ENCODE peak calls at places on chromosomes 5 and 9, in four cellular contexts. One of them, this sample, is unnamed.
A peak's percentile ranks its signal among the peaks of the same experiment; 100 is the strongest.

GRCh38 chr5:80229902-80230255 is 26.0 kb downstream of the SERINC5 start:
- DNase-seq in spleen: no peak
- DNase-seq in HCT116: no peak
- DNase-seq in heart left ventricle: no peak
- DNase-seq in this sample: no peak

GRCh38 chr5:42089705-42090104 is 164.6 kb downstream of the FBXO4 start:
- DNase-seq in spleen: no peak
- DNase-seq in HCT116: no peak
- DNase-seq in heart left ventricle: no peak
- DNase-seq in this sample: no peak

GRCh38 chr5:144024601-144025000 is 145.9 kb downstream of the YIPF5 start:
- DNase-seq in spleen: no peak
- DNase-seq in HCT116: no peak
- DNase-seq in heart left ventricle: no peak
- DNase-seq in this sample: no peak

GRCh38 chr9:132591244-132591643 is 8.8 kb downstream of the BARHL1 start:
- DNase-seq in spleen: no peak
- DNase-seq in HCT116: no peak
- DNase-seq in heart left ventricle: no peak
- DNase-seq in this sample: no peak

GRCh38 chr5:96734871-96735325 is 72.7 kb downstream of the CAST start:
- DNase-seq in spleen: no peak
- DNase-seq in HCT116: no peak
- DNase-seq in heart left ventricle: no peak
- DNase-seq in this sample: no peak

GRCh38 chr9:109014267-109015025 is 1.1 kb upstream of the CTNNAL1 start:
- DNase-seq in spleen: peak; percentile 74
- DNase-seq in HCT116: no peak
- DNase-seq in heart left ventricle: no peak
- DNase-seq in this sample: peak; percentile 5

GRCh38 chr5:150160448-150161069 is 4.9 kb upstream of the PDGFRB start:
- DNase-seq in spleen: no peak
- DNase-seq in HCT116: no peak
- DNase-seq in heart left ventricle: no peak
- DNase-seq in this sample: no peak

GRCh38 chr5:74934949-74935751 is 69.0 kb upstream of the FAM169A start:
- DNase-seq in spleen: no peak
- DNase-seq in HCT116: peak; percentile 38
- DNase-seq in heart left ventricle: no peak
- DNase-seq in this sample: peak; percentile 32

GRCh38 chr5:151002250-151002649 is 18.1 kb upstream of the GPX3 start:
- DNase-seq in spleen: no peak
- DNase-seq in HCT116: peak; percentile 28
- DNase-seq in heart left ventricle: no peak
- DNase-seq in this sample: no peak

GRCh38 chr5:1720396-1721110 is 79.1 kb downstream of the MRPL36 start:
- DNase-seq in spleen: no peak
- DNase-seq in HCT116: no peak
- DNase-seq in heart left ventricle: no peak
- DNase-seq in this sample: no peak

GRCh38 chr9:92615790-92616189 is 54.1 kb downstream of the IPPK start:
- DNase-seq in spleen: no peak
- DNase-seq in HCT116: no peak
- DNase-seq in heart left ventricle: no peak
- DNase-seq in this sample: no peak

GRCh38 chr5:169797577-169797976 is 160.5 kb downstream of the DOCK2 start:
- DNase-seq in spleen: no peak
- DNase-seq in HCT116: no peak
- DNase-seq in heart left ventricle: no peak
- DNase-seq in this sample: no peak

GRCh38 chr9:135797507-135798302 is 95.7 kb downstream of the KCNT1 start:
- DNase-seq in spleen: no peak
- DNase-seq in HCT116: peak; percentile 24
- DNase-seq in heart left ventricle: peak; percentile 56
- DNase-seq in this sample: no peak

GRCh38 chr5:68320094-68320986 is 104.8 kb downstream of the PIK3R1 start:
- DNase-seq in spleen: no peak
- DNase-seq in HCT116: no peak
- DNase-seq in heart left ventricle: no peak
- DNase-seq in this sample: no peak

GRCh38 chr5:142360607-142361120 is 35.8 kb upstream of the SPRY4 start:
- DNase-seq in spleen: no peak
- DNase-seq in HCT116: peak; percentile 84
- DNase-seq in heart left ventricle: no peak
- DNase-seq in this sample: no peak

GRCh38 chr5:138095100-138095907 is 11.5 kb downstream of the WNT8A start:
- DNase-seq in spleen: no peak
- DNase-seq in HCT116: no peak
- DNase-seq in heart left ventricle: no peak
- DNase-seq in this sample: no peak

GRCh38 chr5:6783787-6784186 is 70.6 kb downstream of the TENT4A start:
- DNase-seq in spleen: no peak
- DNase-seq in HCT116: no peak
- DNase-seq in heart left ventricle: no peak
- DNase-seq in this sample: no peak

GRCh38 chr5:174481737-174482136 is 242.6 kb upstream of the MSX2 start:
- DNase-seq in spleen: no peak
- DNase-seq in HCT116: no peak
- DNase-seq in heart left ventricle: no peak
- DNase-seq in this sample: no peak

GRCh38 chr9:119251951-119252350 is 117.3 kb downstream of the BRINP1 start:
- DNase-seq in spleen: no peak
- DNase-seq in HCT116: no peak
- DNase-seq in heart left ventricle: no peak
- DNase-seq in this sample: no peak

GRCh38 chr9:69412741-69413150 is 87.7 kb downstream of the ENTREP1 start:
- DNase-seq in spleen: no peak
- DNase-seq in HCT116: peak; percentile 51
- DNase-seq in heart left ventricle: peak; percentile 80
- DNase-seq in this sample: no peak

GRCh38 chr5:23132231-23132630 is 279.1 kb upstream of the CDH12 start:
- DNase-seq in spleen: no peak
- DNase-seq in HCT116: no peak
- DNase-seq in heart left ventricle: no peak
- DNase-seq in this sample: no peak

GRCh38 chr9:128394404-128395168 is 23.4 kb downstream of the URM1 start:
- DNase-seq in spleen: no peak
- DNase-seq in HCT116: no peak
- DNase-seq in heart left ventricle: no peak
- DNase-seq in this sample: no peak

GRCh38 chr5:57841671-57842375 is 359.2 kb upstream of the ACTBL2 start:
- DNase-seq in spleen: no peak
- DNase-seq in HCT116: peak; percentile 65
- DNase-seq in heart left ventricle: peak; percentile 28
- DNase-seq in this sample: no peak

GRCh38 chr5:171570244-171570819 is 150.9 kb downstream of the FGF18 start:
- DNase-seq in spleen: no peak
- DNase-seq in HCT116: no peak
- DNase-seq in heart left ventricle: no peak
- DNase-seq in this sample: no peak

GRCh38 chr5:54861212-54861894 is 124.0 kb downstream of the ESM1 start:
- DNase-seq in spleen: no peak
- DNase-seq in HCT116: no peak
- DNase-seq in heart left ventricle: no peak
- DNase-seq in this sample: no peak

GRCh38 chr9:137278061-137278912 is 761 bp downstream of the TOR4A start:
- DNase-seq in spleen: peak; percentile 89
- DNase-seq in HCT116: no peak
- DNase-seq in heart left ventricle: peak; percentile 74
- DNase-seq in this sample: no peak

GRCh38 chr5:43418561-43418960 is 6.4 kb upstream of the CCL28 start:
- DNase-seq in spleen: no peak
- DNase-seq in HCT116: no peak
- DNase-seq in heart left ventricle: no peak
- DNase-seq in this sample: no peak

GRCh38 chr5:73300520-73301207 is 127.7 kb downstream of the TMEM174 start:
- DNase-seq in spleen: no peak
- DNase-seq in HCT116: no peak
- DNase-seq in heart left ventricle: no peak
- DNase-seq in this sample: no peak

GRCh38 chr5:59992206-59992605 is 98.7 kb upstream of the PDE4D start:
- DNase-seq in spleen: no peak
- DNase-seq in HCT116: no peak
- DNase-seq in heart left ventricle: no peak
- DNase-seq in this sample: no peak

GRCh38 chr5:9363026-9363793 is 182.7 kb downstream of the SEMA5A start:
- DNase-seq in spleen: no peak
- DNase-seq in HCT116: no peak
- DNase-seq in heart left ventricle: no peak
- DNase-seq in this sample: no peak

GRCh38 chr5:74541381-74541781 is 99.1 kb downstream of the ENC1 start:
- DNase-seq in spleen: no peak
- DNase-seq in HCT116: no peak
- DNase-seq in heart left ventricle: no peak
- DNase-seq in this sample: no peak

GRCh38 chr5:40841068-40841805 is at the start of gene CARD6:
- DNase-seq in spleen: no peak
- DNase-seq in HCT116: no peak
- DNase-seq in heart left ventricle: no peak
- DNase-seq in this sample: no peak

GRCh38 chr9:35306281-35306680 is 144.5 kb downstream of the UNC13B start:
- DNase-seq in spleen: no peak
- DNase-seq in HCT116: no peak
- DNase-seq in heart left ventricle: no peak
- DNase-seq in this sample: no peak

GRCh38 chr5:95619096-95619495 is 791 bp upstream of the GPR150 start:
- DNase-seq in spleen: no peak
- DNase-seq in HCT116: no peak
- DNase-seq in heart left ventricle: no peak
- DNase-seq in this sample: no peak

GRCh38 chr5:160887780-160888179 is 35.8 kb upstream of the ATP10B start:
- DNase-seq in spleen: no peak
- DNase-seq in HCT116: no peak
- DNase-seq in heart left ventricle: no peak
- DNase-seq in this sample: no peak

GRCh38 chr5:145931718-145932117 is 4.7 kb upstream of the SH3RF2 start:
- DNase-seq in spleen: no peak
- DNase-seq in HCT116: no peak
- DNase-seq in heart left ventricle: no peak
- DNase-seq in this sample: no peak

GRCh38 chr9:12908910-12909309 is 134.1 kb downstream of the LURAP1L start:
- DNase-seq in spleen: no peak
- DNase-seq in HCT116: no peak
- DNase-seq in heart left ventricle: no peak
- DNase-seq in this sample: no peak

GRCh38 chr9:130354806-130355205 is 89.2 kb downstream of the HMCN2 start:
- DNase-seq in spleen: no peak
- DNase-seq in HCT116: no peak
- DNase-seq in heart left ventricle: no peak
- DNase-seq in this sample: no peak

GRCh38 chr9:70220216-70220615 is 38.6 kb upstream of the SMC5 start:
- DNase-seq in spleen: no peak
- DNase-seq in HCT116: no peak
- DNase-seq in heart left ventricle: no peak
- DNase-seq in this sample: no peak

GRCh38 chr5:98713856-98714255 is 59.6 kb upstream of the RGMB start:
- DNase-seq in spleen: no peak
- DNase-seq in HCT116: no peak
- DNase-seq in heart left ventricle: no peak
- DNase-seq in this sample: no peak

GRCh38 chr5:78504726-78505431 is 143.7 kb downstream of the LHFPL2 start:
- DNase-seq in spleen: no peak
- DNase-seq in HCT116: peak; percentile 38
- DNase-seq in heart left ventricle: peak; percentile 92
- DNase-seq in this sample: no peak
- H3K4me1 ChIP-seq in spleen: peaks cover 53% of the 10 kb centered on the region
- H3K4me1 ChIP-seq in HCT116: peaks cover 24% of the 10 kb centered on the region
- H3K4me1 ChIP-seq in heart left ventricle: peaks cover 4% of the 10 kb centered on the region
- H3K4me1 ChIP-seq in this sample: peaks cover 7% of the 10 kb centered on the region

GRCh38 chr5:2752059-2752874 is 790 bp upstream of the IRX2 start:
- DNase-seq in spleen: no peak
- DNase-seq in HCT116: no peak
- DNase-seq in heart left ventricle: peak; percentile 58
- DNase-seq in this sample: no peak

GRCh38 chr5:2754621-2755370 is 3.3 kb upstream of the IRX2 start:
- DNase-seq in spleen: no peak
- DNase-seq in HCT116: no peak
- DNase-seq in heart left ventricle: no peak
- DNase-seq in this sample: no peak

GRCh38 chr5:2753452-2754409 is 2.3 kb upstream of the IRX2 start:
- DNase-seq in spleen: no peak
- DNase-seq in HCT116: no peak
- DNase-seq in heart left ventricle: no peak
- DNase-seq in this sample: no peak

GRCh38 chr5:2751592-2752021 is at the start of gene IRX2:
- DNase-seq in spleen: no peak
- DNase-seq in HCT116: no peak
- DNase-seq in heart left ventricle: peak; percentile 93
- DNase-seq in this sample: no peak

GRCh38 chr5:2752875-2753435 is 1.5 kb upstream of the IRX2 start:
- DNase-seq in spleen: no peak
- DNase-seq in HCT116: no peak
- DNase-seq in heart left ventricle: no peak
- DNase-seq in this sample: no peak
- H3K4me3 ChIP-seq in spleen: no peak overlapping the region
- H3K4me3 ChIP-seq in HCT116: no peak overlapping the region
- H3K4me3 ChIP-seq in heart left ventricle: peak overlapping the region; percentile 49
- H3K4me3 ChIP-seq in this sample: no peak overlapping the region

DNA sequence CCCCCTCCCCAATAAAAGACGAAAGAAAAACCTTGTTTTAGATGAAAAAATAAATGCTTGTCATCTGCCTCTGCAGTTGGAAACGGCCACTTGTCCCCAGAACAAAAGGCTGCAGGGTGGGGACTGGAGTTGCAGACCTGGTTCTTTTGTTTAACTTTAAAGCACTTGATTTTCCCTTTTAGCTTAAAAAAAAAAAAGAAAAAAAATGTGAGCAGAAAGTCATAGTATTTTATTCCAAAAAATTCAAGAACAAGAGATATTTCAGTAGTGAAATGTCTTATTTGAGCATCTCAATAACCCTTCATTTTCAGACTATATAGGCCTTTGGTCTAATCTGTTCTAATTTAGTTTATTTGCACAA is 1.8 kb downstream of the MAP1B start:
- DNase-seq in spleen: no peak
- DNase-seq in HCT116: no peak
- DNase-seq in heart left ventricle: no peak
- DNase-seq in this sample: no peak
- H3K27ac ChIP-seq in spleen: peak overlapping the region; percentile 19
- H3K27ac ChIP-seq in HCT116: no peak overlapping the region
- H3K27ac ChIP-seq in heart left ventricle: peak overlapping the region; percentile 74
- H3K27ac ChIP-seq in this sample: no peak overlapping the region

DNA sequence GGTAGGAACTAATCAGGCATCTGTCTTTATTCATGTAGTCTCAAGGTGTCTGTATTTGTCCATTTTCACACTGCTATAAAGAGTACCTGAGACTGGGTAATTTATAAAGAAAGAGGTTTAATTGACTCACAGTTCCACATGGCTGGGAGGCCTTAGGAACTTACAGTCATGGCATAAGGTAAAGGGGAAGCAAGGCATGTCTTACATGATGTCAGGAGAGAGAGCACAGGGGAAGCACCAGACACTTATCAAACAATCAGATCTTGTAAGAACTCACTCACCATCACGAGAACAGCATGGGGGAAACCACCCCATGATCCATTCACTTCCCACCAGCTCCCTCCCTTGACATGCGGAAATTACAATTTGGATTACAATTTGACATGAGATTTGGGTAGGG is 44.2 kb downstream of the NLN start:
- DNase-seq in spleen: no peak
- DNase-seq in HCT116: no peak
- DNase-seq in heart left ventricle: no peak
- DNase-seq in this sample: no peak
- H3K4me1 ChIP-seq in spleen: peaks cover 4% of the 10 kb centered on the region
- H3K4me1 ChIP-seq in HCT116: peaks cover 13% of the 10 kb centered on the region
- H3K4me1 ChIP-seq in heart left ventricle: no peaks in the 10 kb centered on the region
- H3K4me1 ChIP-seq in this sample: no peaks in the 10 kb centered on the region

This sample was measured in CD4-positive, CD25-positive, alpha-beta regulatory T cell.